ENCODE peak calls at places on chromosomes 5 and 9, in six cellular contexts. G is spleen, S is GM23338, W is neural progenitor cell, Q is body of pancreas, U is NT2/D1. I is an unnamed sample.

GRCh38 chr5:142841511-142842255 is 71.5 kb downstream of the ARHGAP26 start:
- DNase-seq in G (no peak), S (peak; percentile 72), W (peak; percentile 74), Q (no peak), U (peak; percentile 28), I (no peak)

GRCh38 chr5:101664071-101664791 is 631.9 kb downstream of the SLCO4C1 start:
- DNase-seq in G (no peak), S (no peak), W (no peak), Q (no peak), U (no peak), I (peak; percentile 37)

GRCh38 chr5:33371660-33372059 is 69.1 kb upstream of the TARS1 start:
- DNase-seq in G (no peak), S (no peak), W (no peak), Q (no peak), U (no peak), I (no peak)

GRCh38 chr5:120734033-120734432 is 269.9 kb downstream of the PRR16 start:
- DNase-seq in G (no peak), S (peak; percentile 67), W (peak; percentile 23), Q (no peak), U (no peak), I (no peak)

GRCh38 chr5:148699028-148699427 is 44.7 kb upstream of the HTR4 start:
- DNase-seq in G (no peak), S (no peak), W (no peak), Q (no peak), U (no peak), I (no peak)

GRCh38 chr9:98285446-98285845 is 30.0 kb upstream of the TBC1D2 start:
- DNase-seq in G (no peak), S (no peak), W (no peak), Q (no peak), U (no peak), I (no peak)

GRCh38 chr9:68851657-68852056 is 146.6 kb downstream of the PIP5K1B start:
- DNase-seq in G (no peak), S (no peak), W (no peak), Q (no peak), U (no peak), I (no peak)

GRCh38 chr5:119293202-119293829 is 62.5 kb upstream of the TNFAIP8 start:
- DNase-seq in G (no peak), S (no peak), W (no peak), Q (no peak), U (no peak), I (no peak)

GRCh38 chr5:90410178-90410762 is 714 bp upstream of the CETN3 start:
- DNase-seq in G (no peak), S (no peak), W (no peak), Q (no peak), U (no peak), I (no peak)

GRCh38 chr9:137451976-137452760 is 7.0 kb downstream of the NSMF start:
- DNase-seq in G (peak; percentile 81), S (no peak), W (no peak), Q (peak; percentile 10), U (no peak), I (no peak)

GRCh38 chr5:148998174-148998797 is 64.6 kb downstream of the SH3TC2 start:
- DNase-seq in G (no peak), S (peak; percentile 85), W (peak; percentile 73), Q (peak; percentile 45), U (peak; percentile 32), I (peak; percentile 51)

GRCh38 chr9:89993678-89994630 is 389.1 kb downstream of the GADD45G start:
- DNase-seq in G (no peak), S (peak; percentile 42), W (no peak), Q (peak; percentile 41), U (no peak), I (peak; percentile 68)

GRCh38 chr5:56429110-56429561 is 196.0 kb upstream of the ANKRD55 start:
- DNase-seq in G (no peak), S (no peak), W (no peak), Q (peak; percentile 50), U (no peak), I (no peak)

GRCh38 chr5:145752534-145752933 is 82.6 kb downstream of the PRELID2 start:
- DNase-seq in G (no peak), S (no peak), W (no peak), Q (no peak), U (no peak), I (no peak)

GRCh38 chr9:130150779-130151381 is 21.3 kb upstream of the NCS1 start:
- DNase-seq in G (no peak), S (no peak), W (no peak), Q (no peak), U (no peak), I (no peak)

GRCh38 chr9:90024823-90025222 is 420.0 kb downstream of the GADD45G start:
- DNase-seq in G (peak; percentile 79), S (no peak), W (no peak), Q (no peak), U (no peak), I (no peak)

GRCh38 chr5:139554264-139554663 is 6.9 kb upstream of the UBE2D2 start:
- DNase-seq in G (no peak), S (no peak), W (no peak), Q (no peak), U (no peak), I (no peak)
- H3K4me3 ChIP-seq in G (no peak overlapping the region), S (no peak overlapping the region), W (no peak overlapping the region), Q (no peak overlapping the region), U (no peak overlapping the region), I (no peak overlapping the region)

GRCh38 chr5:172118891-172119290 is 69.1 kb downstream of the STK10 start:
- DNase-seq in G (no peak), S (no peak), W (no peak), Q (no peak), U (no peak), I (no peak)

GRCh38 chr5:172114875-172115422 is 73.1 kb downstream of the STK10 start:
- DNase-seq in G (peak; percentile 93), S (peak; percentile 32), W (no peak), Q (peak; percentile 17), U (no peak), I (peak; percentile 57)

GRCh38 chr5:172117977-172118701 is 69.9 kb downstream of the STK10 start:
- DNase-seq in G (no peak), S (no peak), W (no peak), Q (no peak), U (no peak), I (no peak)

GRCh38 chr5:172113036-172113435 is 75.0 kb downstream of the STK10 start:
- DNase-seq in G (peak; percentile 87), S (no peak), W (no peak), Q (no peak), U (no peak), I (no peak)

GRCh38 chr5:172115541-172115982 is 72.5 kb downstream of the STK10 start:
- DNase-seq in G (peak; percentile 82), S (no peak), W (no peak), Q (no peak), U (no peak), I (no peak)
- H3K4me3 ChIP-seq in G (peak overlapping the region; percentile 18), S (no peak overlapping the region), W (no peak overlapping the region), Q (no peak overlapping the region), U (no peak overlapping the region), I (no peak overlapping the region)

GRCh38 chr5:169300468-169301385 is at the start of gene SLIT3:
- DNase-seq in G (peak; percentile 78), S (peak; percentile 89), W (peak; percentile 93), Q (peak; percentile 47), U (peak; percentile 52), I (no peak)
- H3K4me3 ChIP-seq in G (peak within 1 kb of the TSS; percentile 46), S (peak within 1 kb of the TSS; percentile 69), W (peak within 1 kb of the TSS; percentile 59), Q (no peak within 1 kb of the TSS), U (peak within 1 kb of the TSS; percentile 68), I (peak within 1 kb of the TSS; percentile 44)

GRCh38 chr5:151021771-151022170 is 1.4 kb downstream of the GPX3 start:
- DNase-seq in G (no peak), S (no peak), W (no peak), Q (no peak), U (no peak), I (no peak)
- H3K4me3 ChIP-seq in G (peak overlapping the region; percentile 62), S (no peak overlapping the region), W (no peak overlapping the region), Q (no peak overlapping the region), U (no peak overlapping the region), I (peak overlapping the region; percentile 65)

GRCh38 chr9:120259100-120259499 is 320.9 kb downstream of the CDK5RAP2 start:
- DNase-seq in G (no peak), S (no peak), W (no peak), Q (no peak), U (no peak), I (no peak)
- H3K4me3 ChIP-seq in G (no peak overlapping the region), S (no peak overlapping the region), W (no peak overlapping the region), Q (no peak overlapping the region), U (no peak overlapping the region), I (no peak overlapping the region)

GRCh38 chr5:156326718-156327259 is at the start of gene SGCD:
- DNase-seq in G (no peak), S (peak; percentile 16), W (peak; percentile 8), Q (peak; percentile 17), U (no peak), I (no peak)

GRCh38 chr5:156325671-156326070 is 1.3 kb upstream of the SGCD start:
- DNase-seq in G (no peak), S (no peak), W (no peak), Q (no peak), U (no peak), I (no peak)

GRCh38 chr5:156328176-156328575 is 1.2 kb downstream of the SGCD start:
- DNase-seq in G (no peak), S (no peak), W (no peak), Q (no peak), U (no peak), I (no peak)

GRCh38 chr5:156328766-156329165 is 1.8 kb downstream of the SGCD start:
- DNase-seq in G (no peak), S (no peak), W (no peak), Q (no peak), U (no peak), I (no peak)

DNA sequence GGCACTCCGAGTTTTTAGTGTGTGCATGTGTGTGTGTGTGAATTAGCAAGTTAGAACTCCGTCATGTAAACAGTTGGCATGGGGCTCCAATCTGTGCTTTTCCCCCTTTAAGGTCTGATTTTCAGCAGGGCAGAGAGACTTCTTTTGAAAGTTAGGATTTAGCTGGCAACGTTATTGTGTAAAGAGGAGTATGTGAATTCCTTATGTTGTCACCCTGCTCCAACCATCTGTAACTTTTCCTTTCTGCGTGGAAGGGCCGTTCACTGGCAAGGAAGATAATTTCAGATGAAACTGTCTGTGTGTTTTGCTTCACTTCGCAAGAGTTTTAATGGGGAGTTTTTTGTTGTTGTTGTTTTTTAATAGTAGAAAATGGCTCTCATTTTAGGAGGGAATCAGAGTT is 342 bp downstream of the SGCD start:
- DNase-seq in G (no peak), S (no peak), W (no peak), Q (no peak), U (no peak), I (no peak)
- H3K4me3 ChIP-seq in G (peak overlapping the region; percentile 30), S (no peak overlapping the region), W (no peak overlapping the region), Q (no peak overlapping the region), U (no peak overlapping the region), I (no peak overlapping the region)

GRCh38 chr9:37471942-37472679 is 6.9 kb upstream of the ZBTB5 start:
- DNase-seq in G (no peak), S (peak; percentile 95), W (peak; percentile 71), Q (no peak), U (peak; percentile 94), I (no peak)
- H3K4me3 ChIP-seq in G (peak overlapping the region; percentile 24), S (no peak overlapping the region), W (no peak overlapping the region), Q (no peak overlapping the region), U (no peak overlapping the region), I (no peak overlapping the region)

GRCh38 chr9:14910178-14910805 is at the start of gene FREM1:
- DNase-seq in G (no peak), S (peak; percentile 79), W (peak; percentile 87), Q (peak; percentile 28), U (peak; percentile 46), I (no peak)
- H3K4me3 ChIP-seq in G (peak within 1 kb of the TSS; percentile 8), S (peak within 1 kb of the TSS; percentile 49), W (peak within 1 kb of the TSS; percentile 31), Q (no peak within 1 kb of the TSS), U (peak within 1 kb of the TSS; percentile 24), I (no peak within 1 kb of the TSS)

GRCh38 chr5:175772747-175773533 is 98.4 kb upstream of the CPLX2 start:
- DNase-seq in G (no peak), S (peak; percentile 60), W (peak; percentile 64), Q (no peak), U (no peak), I (no peak)
- H3K4me3 ChIP-seq in G (no peak overlapping the region), S (peak overlapping the region; percentile 69), W (peak overlapping the region; percentile 50), Q (no peak overlapping the region), U (no peak overlapping the region), I (no peak overlapping the region)